ENCODE peak calls at places on chromosomes 5 and 9, in eight cellular contexts. C is DMS153, P is thoracic aorta, K is T follicular helper cell, I is SW 1271, A is SJCRH30, F is AG08395, E is ovary. G is an unnamed sample.

GRCh38 chr5:131252824-131253171 is 11.1 kb upstream of the CDC42SE2 start:
- DNase-seq in C (no peak), P (no peak), K (peak; percentile 79), I (no peak), A (no peak), F (no peak), E (no peak), G (no peak)

GRCh38 chr9:108786756-108787663 is 68.8 kb downstream of the ACTL7B start:
- DNase-seq in C (no peak), P (no peak), K (no peak), I (no peak), A (no peak), F (peak; percentile 33), E (no peak), G (peak; percentile 3)

GRCh38 chr5:89421035-89421434 is 538.1 kb upstream of the MEF2C start:
- DNase-seq in C (no peak), P (no peak), K (no peak), I (no peak), A (peak; percentile 10), F (peak; percentile 19), E (no peak), G (no peak)

GRCh38 chr5:140168371-140168770 is 6.6 kb upstream of the CYSTM1 start:
- DNase-seq in C (no peak), P (no peak), K (no peak), I (no peak), A (no peak), F (no peak), E (no peak), G (no peak)

GRCh38 chr9:113523421-113524141 is 60.1 kb downstream of the RGS3 start:
- DNase-seq in C (no peak), P (no peak), K (no peak), I (no peak), A (peak; percentile 76), F (peak; percentile 67), E (peak; percentile 45), G (no peak)

GRCh38 chr9:93315960-93316359 is 132.0 kb downstream of the WNK2 start:
- DNase-seq in C (no peak), P (no peak), K (no peak), I (no peak), A (no peak), F (no peak), E (no peak), G (no peak)

GRCh38 chr9:32344551-32345182 is 39.8 kb upstream of the ACO1 start:
- DNase-seq in C (no peak), P (no peak), K (no peak), I (no peak), A (no peak), F (no peak), E (no peak), G (no peak)

GRCh38 chr9:114551750-114552685 is 35.6 kb upstream of the ATP6V1G1 start:
- DNase-seq in C (peak; percentile 14), P (peak; percentile 56), K (no peak), I (peak; percentile 98), A (peak; percentile 74), F (peak; percentile 99), E (peak; percentile 83), G (peak; percentile 98)

GRCh38 chr9:85895685-85896084 is 45.3 kb upstream of the NAA35 start:
- DNase-seq in C (no peak), P (no peak), K (no peak), I (no peak), A (no peak), F (no peak), E (no peak), G (no peak)

GRCh38 chr9:21685502-21685901 is 116.9 kb upstream of the MTAP start:
- DNase-seq in C (no peak), P (no peak), K (no peak), I (no peak), A (no peak), F (no peak), E (no peak), G (no peak)

GRCh38 chr5:123181394-123181801 is 92.4 kb downstream of the PRDM6 start:
- DNase-seq in C (no peak), P (no peak), K (no peak), I (no peak), A (no peak), F (no peak), E (no peak), G (no peak)

GRCh38 chr5:57416246-57416996 is 66.2 kb downstream of the ACTBL2 start:
- DNase-seq in C (no peak), P (no peak), K (no peak), I (no peak), A (no peak), F (peak; percentile 83), E (no peak), G (peak; percentile 56)

GRCh38 chr9:68844623-68845612 is 139.9 kb downstream of the PIP5K1B start:
- DNase-seq in C (no peak), P (peak; percentile 11), K (no peak), I (peak; percentile 22), A (peak; percentile 68), F (peak; percentile 14), E (peak; percentile 30), G (peak; percentile 3)

GRCh38 chr5:17316973-17317459 is 99.6 kb downstream of the BASP1 start:
- DNase-seq in C (no peak), P (no peak), K (no peak), I (no peak), A (no peak), F (no peak), E (no peak), G (no peak)

GRCh38 chr9:121839726-121840500 is 188.5 kb downstream of the DAB2IP start:
- DNase-seq in C (no peak), P (no peak), K (no peak), I (no peak), A (no peak), F (no peak), E (no peak), G (no peak)

GRCh38 chr9:136925414-136926153 is 19.0 kb downstream of the FBXW5 start:
- DNase-seq in C (no peak), P (no peak), K (no peak), I (no peak), A (no peak), F (no peak), E (no peak), G (no peak)

GRCh38 chr5:36777105-36777757 is 99.3 kb upstream of the NIPBL start:
- DNase-seq in C (peak; percentile 12), P (no peak), K (no peak), I (peak; percentile 27), A (peak; percentile 57), F (peak; percentile 21), E (peak; percentile 24), G (peak; percentile 2)

GRCh38 chr9:127390563-127390962 is 6.4 kb upstream of the SLC2A8 start:
- DNase-seq in C (no peak), P (no peak), K (no peak), I (no peak), A (no peak), F (no peak), E (no peak), G (no peak)

GRCh38 chr9:9729082-9729481 is 883.7 kb downstream of the PTPRD start:
- DNase-seq in C (no peak), P (no peak), K (no peak), I (no peak), A (no peak), F (no peak), E (no peak), G (no peak)

GRCh38 chr5:61401726-61402125 is 69.7 kb downstream of the ZSWIM6 start:
- DNase-seq in C (no peak), P (no peak), K (no peak), I (peak; percentile 36), A (no peak), F (peak; percentile 70), E (no peak), G (no peak)

GRCh38 chr5:86838078-86838477 is 220.3 kb downstream of the COX7C start:
- DNase-seq in C (no peak), P (no peak), K (no peak), I (no peak), A (no peak), F (no peak), E (no peak), G (no peak)

GRCh38 chr5:132022737-132023136 is 11.3 kb upstream of the ACSL6 start:
- DNase-seq in C (no peak), P (no peak), K (no peak), I (no peak), A (no peak), F (no peak), E (no peak), G (no peak)

GRCh38 chr9:81665514-81665838 is 23.9 kb downstream of the TLE1 start:
- DNase-seq in C (peak; percentile 56), P (no peak), K (no peak), I (no peak), A (no peak), F (no peak), E (no peak), G (no peak)

GRCh38 chr5:139014726-139015125 is 139.6 kb upstream of the LRRTM2 start:
- DNase-seq in C (no peak), P (no peak), K (no peak), I (no peak), A (no peak), F (peak; percentile 50), E (no peak), G (peak; percentile 44)

GRCh38 chr5:52799358-52799982 is 11.8 kb downstream of the ITGA1 start:
- DNase-seq in C (no peak), P (peak; percentile 23), K (no peak), I (peak; percentile 71), A (peak; percentile 72), F (peak; percentile 78), E (peak; percentile 60), G (peak; percentile 76)

GRCh38 chr5:79832911-79833310 is 143.3 kb downstream of the CMYA5 start:
- DNase-seq in C (no peak), P (no peak), K (no peak), I (no peak), A (no peak), F (no peak), E (no peak), G (no peak)

GRCh38 chr5:3392306-3392939 is 203.2 kb upstream of the IRX1 start:
- DNase-seq in C (no peak), P (no peak), K (no peak), I (no peak), A (no peak), F (peak; percentile 20), E (no peak), G (no peak)

GRCh38 chr5:68953151-68953884 is 140.5 kb upstream of the SLC30A5 start:
- DNase-seq in C (no peak), P (no peak), K (no peak), I (no peak), A (no peak), F (peak; percentile 34), E (no peak), G (no peak)

GRCh38 chr9:97491216-97491999 is 10.1 kb upstream of the TMOD1 start:
- DNase-seq in C (no peak), P (no peak), K (no peak), I (no peak), A (no peak), F (no peak), E (no peak), G (no peak)